ENCODE peak calls at places on chromosome 20, in four cellular contexts. U is iPS-NIHi11; J is stimulated activated naive CD4-positive, alpha-beta T cell; H is Ammon's horn. V is an unnamed sample.

GRCh38 chr20:36435799-36436541 is 105.3 kb upstream of the MYL9 start:
- DNase-seq in U (peak), J (peak), H (no peak), V (peak)

GRCh38 chr20:59040682-59041081 is 1.9 kb downstream of the PRELID3B start:
- DNase-seq in U (no peak), J (no peak), H (no peak), V (no peak)

GRCh38 chr20:1330075-1330830 is 1.3 kb upstream of the SDCBP2 start:
- DNase-seq in U (no peak), J (peak), H (peak), V (peak)

GRCh38 chr20:36950432-36951197 is 893 bp downstream of the SAMHD1 start:
- DNase-seq in U (peak), J (peak), H (peak), V (peak)

GRCh38 chr20:13723015-13723414 is 61.7 kb downstream of the ESF1 start:
- DNase-seq in U (no peak), J (no peak), H (no peak), V (no peak)

GRCh38 chr20:25120920-25121319 is 39.0 kb upstream of the VSX1 start:
- DNase-seq in U (no peak), J (no peak), H (no peak), V (no peak)

GRCh38 chr20:14445310-14445709 is 107.9 kb upstream of the FLRT3 start:
- DNase-seq in U (no peak), J (no peak), H (no peak), V (no peak)

GRCh38 chr20:62496525-62497218 is 20.9 kb upstream of the GATA5 start:
- DNase-seq in U (peak), J (no peak), H (no peak), V (peak)

GRCh38 chr20:63118303-63118670 is 97.6 kb downstream of the YTHDF1 start:
- DNase-seq in U (no peak), J (no peak), H (no peak), V (no peak)

GRCh38 chr20:38806855-38807655 is 1.6 kb downstream of the PPP1R16B start:
- DNase-seq in U (no peak), J (peak), H (peak), V (peak)

GRCh38 chr20:40156600-40157307 is 532.3 kb downstream of the MAFB start:
- DNase-seq in U (no peak), J (no peak), H (no peak), V (no peak)

GRCh38 chr20:23205656-23206055 is 119.5 kb upstream of the CD93 start:
- DNase-seq in U (peak), J (no peak), H (peak), V (no peak)

GRCh38 chr20:23832775-23833508 is 6.4 kb upstream of the CST2 start:
- DNase-seq in U (no peak), J (no peak), H (no peak), V (no peak)

GRCh38 chr20:43456809-43457639 is 672 bp upstream of the SRSF6 start:
- DNase-seq in U (peak), J (peak), H (peak), V (peak)

GRCh38 chr20:1003920-1004697 is 2.0 kb upstream of the RSPO4 start:
- DNase-seq in U (no peak), J (no peak), H (no peak), V (no peak)

GRCh38 chr20:45095753-45096371 is 5.1 kb downstream of the KCNS1 start:
- DNase-seq in U (peak), J (peak), H (peak), V (peak)

GRCh38 chr20:53574819-53575218 is 18.8 kb downstream of the ZNF217 start:
- DNase-seq in U (no peak), J (no peak), H (no peak), V (no peak)

GRCh38 chr20:41058007-41058673 is 29.5 kb downstream of the TOP1 start:
- DNase-seq in U (no peak), J (no peak), H (peak), V (peak)

GRCh38 chr20:22728146-22728745 is 143.9 kb upstream of the FOXA2 start:
- DNase-seq in U (no peak), J (no peak), H (no peak), V (no peak)

GRCh38 chr20:45323731-45324130 is 15.6 kb upstream of the MATN4 start:
- DNase-seq in U (no peak), J (no peak), H (no peak), V (no peak)

GRCh38 chr20:33277471-33278441 is 5.3 kb upstream of the BPIFB1 start:
- DNase-seq in U (peak), J (no peak), H (no peak), V (no peak)

GRCh38 chr20:49384437-49385434 is 97.7 kb downstream of the KCNB1 start:
- DNase-seq in U (peak), J (no peak), H (peak), V (peak)

GRCh38 chr20:56433880-56434255 is 21.8 kb downstream of the CASS4 start:
- DNase-seq in U (no peak), J (no peak), H (no peak), V (no peak)

GRCh38 chr20:63328026-63328700 is 33.0 kb downstream of the CHRNA4 start:
- DNase-seq in U (peak), J (no peak), H (no peak), V (no peak)

GRCh38 chr20:63425846-63426485 is 46.5 kb downstream of the KCNQ2 start:
- DNase-seq in U (no peak), J (no peak), H (no peak), V (no peak)

GRCh38 chr20:62753626-62754025 is 42.6 kb upstream of the MRGBP start:
- DNase-seq in U (no peak), J (no peak), H (no peak), V (no peak)

GRCh38 chr20:62358171-62358719 is 8.9 kb downstream of the LAMA5 start:
- DNase-seq in U (no peak), J (no peak), H (no peak), V (no peak)

GRCh38 chr20:8853805-8854338 is 215.0 kb upstream of the PLCB4 start:
- DNase-seq in U (peak), J (no peak), H (peak), V (no peak)

GRCh38 chr20:60009826-60010616 is 51.8 kb downstream of the CDH26 start:
- DNase-seq in U (peak), J (no peak), H (no peak), V (no peak)

GRCh38 chr20:21240394-21240793 is 62.7 kb upstream of the XRN2 start:
- DNase-seq in U (no peak), J (no peak), H (no peak), V (no peak)